ENCODE peak calls at places on chromosomes 6 and 20, in eight cellular contexts. T is left lung; N is RWPE2; L is activated naive CD8-positive, alpha-beta T cell treated with anti-CD3 and anti-CD28 coated beads, Interleukin-2, amount 50 U/mL, for 24 hours; D is CD8-positive, alpha-beta T cell; K is heart right ventricle; P is IMR-90; B is lower lobe of right lung. A is an unnamed sample.
A peak's percentile ranks its signal among the peaks of the same experiment; 100 is the strongest.

GRCh38 chr6:16511723-16512584 is 249.3 kb downstream of the ATXN1 start:
- ATAC-seq in L (peak; percentile 46), T (no peak), P (no peak), B (no peak), K (no peak), N (no peak), D (peak; percentile 76), A (peak; percentile 60)

GRCh38 chr6:33718713-33719112 is 7.2 kb upstream of the UQCC2 start:
- ATAC-seq in N (no peak), K (no peak), T (no peak), D (no peak), P (no peak), L (peak; percentile 44), B (no peak), A (no peak)

GRCh38 chr20:59047938-59048680 is 5.5 kb upstream of the PRELID3B start:
- ATAC-seq in D (no peak), P (peak; percentile 68), N (peak; percentile 70), T (peak; percentile 93), L (peak; percentile 53), K (no peak), B (peak; percentile 95), A (peak; percentile 89)

GRCh38 chr20:13105864-13106457 is 97.2 kb downstream of the SPTLC3 start:
- ATAC-seq in D (no peak), L (no peak), N (peak; percentile 28), B (no peak), K (no peak), T (peak; percentile 41), P (peak; percentile 33), A (no peak)

GRCh38 chr6:101762851-101763250 is 369.3 kb downstream of the GRIK2 start:
- ATAC-seq in P (no peak), K (no peak), T (no peak), D (no peak), L (no peak), B (no peak), N (no peak), A (no peak)

GRCh38 chr20:1809611-1810510 is 85.3 kb upstream of the SIRPA start:
- ATAC-seq in L (no peak), T (no peak), K (no peak), D (no peak), P (peak; percentile 40), B (no peak), N (peak; percentile 57), A (no peak)

GRCh38 chr6:152004036-152004566 is 196.6 kb downstream of the ESR1 start:
- ATAC-seq in P (no peak), N (no peak), K (no peak), B (no peak), D (no peak), T (no peak), L (no peak), A (no peak)

GRCh38 chr6:48986105-48986504 is 476.9 kb downstream of the MMUT start:
- ATAC-seq in B (no peak), L (no peak), T (no peak), P (no peak), D (no peak), K (no peak), N (no peak), A (no peak)

GRCh38 chr20:43911066-43911465 is 3.6 kb upstream of the TOX2 start:
- ATAC-seq in K (no peak), T (no peak), L (no peak), B (no peak), N (peak; percentile 54), P (no peak), D (no peak), A (peak; percentile 31)

A was measured in activated T-helper 17 cell treated with anti-CD3 and anti-CD28 coated beads, Interleukin-2, amount 50 U/mL, for 72 hours.